ENCODE peak calls at places on chromosomes 6 and 20, in ten cellular contexts. T is stomach, E is psoas muscle, X is Peyer's patch, L is right atrium auricular region, F is endothelial cell of umbilical vein, A is NT2/D1, S is esophagus squamous epithelium, U is tibial artery, G is uterus. W is an unnamed sample.

GRCh38 chr6:123805921-123806320 is 2.3 kb downstream of the NKAIN2 start:
- DNase-seq in T (no peak), E (no peak), X (no peak), L (no peak), F (no peak), A (no peak), S (no peak), U (no peak), G (no peak), W (no peak)

GRCh38 chr6:119495230-119495683 is 145.7 kb upstream of the MAN1A1 start:
- DNase-seq in T (peak; percentile 30), E (peak; percentile 15), X (peak; percentile 71), L (no peak), F (no peak), A (no peak), S (no peak), U (no peak), G (no peak), W (no peak)

GRCh38 chr6:44679906-44680698 is 292.6 kb downstream of the CDC5L start:
- DNase-seq in T (no peak), E (no peak), X (no peak), L (no peak), F (no peak), A (no peak), S (no peak), U (no peak), G (no peak), W (peak; percentile 49)

GRCh38 chr6:31822038-31822821 is 5.3 kb upstream of the HSPA1B start:
- DNase-seq in T (peak; percentile 88), E (peak; percentile 87), X (peak; percentile 89), L (peak; percentile 95), F (peak; percentile 77), A (no peak), S (peak; percentile 25), U (peak; percentile 97), G (peak; percentile 94), W (peak; percentile 76)

GRCh38 chr6:124055986-124056385 is 252.3 kb downstream of the NKAIN2 start:
- DNase-seq in T (no peak), E (no peak), X (no peak), L (no peak), F (no peak), A (no peak), S (no peak), U (no peak), G (no peak), W (no peak)

GRCh38 chr6:129031051-129031599 is 148.2 kb downstream of the LAMA2 start:
- DNase-seq in T (no peak), E (no peak), X (no peak), L (no peak), F (no peak), A (no peak), S (no peak), U (no peak), G (no peak), W (peak; percentile 6)

GRCh38 chr6:131368077-131368911 is 204.7 kb upstream of the ARG1 start:
- DNase-seq in T (peak; percentile 80), E (peak; percentile 20), X (peak; percentile 54), L (no peak), F (no peak), A (no peak), S (no peak), U (peak; percentile 72), G (peak; percentile 13), W (no peak)

GRCh38 chr6:136226674-136227377 is 23.3 kb downstream of the MTFR2 start:
- DNase-seq in T (no peak), E (no peak), X (no peak), L (no peak), F (no peak), A (no peak), S (no peak), U (no peak), G (no peak), W (no peak)

GRCh38 chr6:104218132-104218531 is 641.6 kb downstream of the HACE1 start:
- DNase-seq in T (no peak), E (no peak), X (no peak), L (no peak), F (no peak), A (no peak), S (no peak), U (no peak), G (no peak), W (peak; percentile 1)

GRCh38 chr6:130717657-130718056 is 109.5 kb upstream of the SMLR1 start:
- DNase-seq in T (no peak), E (no peak), X (no peak), L (no peak), F (no peak), A (no peak), S (no peak), U (no peak), G (no peak), W (no peak)

GRCh38 chr6:6583836-6584235 is 4.7 kb upstream of the LY86 start:
- DNase-seq in T (no peak), E (no peak), X (no peak), L (no peak), F (no peak), A (no peak), S (no peak), U (no peak), G (no peak), W (no peak)

GRCh38 chr6:21321076-21321475 is 272.5 kb upstream of the SOX4 start:
- DNase-seq in T (no peak), E (no peak), X (no peak), L (no peak), F (no peak), A (no peak), S (no peak), U (no peak), G (no peak), W (no peak)

GRCh38 chr20:50328161-50328979 is 137.7 kb downstream of the CEBPB start:
- DNase-seq in T (no peak), E (no peak), X (no peak), L (no peak), F (no peak), A (no peak), S (no peak), U (no peak), G (no peak), W (no peak)
- H3K4me1 ChIP-seq in T (peaks cover 3% of the 10 kb centered on the region), E (no peaks in the 10 kb centered on the region), X (no peaks in the 10 kb centered on the region), L (no peaks in the 10 kb centered on the region), F (no peaks in the 10 kb centered on the region), A (peaks cover 4% of the 10 kb centered on the region), S (peaks cover 4% of the 10 kb centered on the region), U (no peaks in the 10 kb centered on the region), G (no peaks in the 10 kb centered on the region), W (peaks cover 36% of the 10 kb centered on the region)

DNA sequence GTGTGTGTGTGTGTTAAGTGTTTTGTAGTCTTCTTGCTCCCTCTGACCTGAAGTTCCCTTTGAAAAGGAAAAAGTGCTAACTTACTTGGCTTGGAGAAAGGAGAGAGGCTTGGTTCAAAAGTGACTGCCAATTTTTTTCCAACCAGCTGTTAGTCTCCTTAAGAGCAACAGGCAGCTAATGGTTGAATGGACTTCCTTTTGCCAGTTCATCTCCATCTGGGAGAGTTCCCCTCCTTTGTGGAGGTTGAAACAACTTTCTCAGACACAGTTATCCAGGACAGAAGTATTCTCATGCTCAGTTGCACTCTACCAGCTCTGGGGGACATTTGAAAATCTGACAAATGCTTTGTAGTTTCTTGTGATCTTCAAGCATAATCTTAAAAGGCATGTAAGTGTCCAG is 4.5 kb downstream of the RIPOR2 start:
- DNase-seq in T (no peak), E (no peak), X (no peak), L (no peak), F (peak; percentile 27), A (no peak), S (no peak), U (no peak), G (no peak), W (no peak)
- H3K4me1 ChIP-seq in T (peaks cover 49% of the 10 kb centered on the region), E (peaks cover 29% of the 10 kb centered on the region), X (peaks cover 7% of the 10 kb centered on the region), L (peaks cover 24% of the 10 kb centered on the region), F (no peaks in the 10 kb centered on the region), A (no peaks in the 10 kb centered on the region), S (no peaks in the 10 kb centered on the region), U (peaks cover 7% of the 10 kb centered on the region), G (peaks cover 22% of the 10 kb centered on the region), W (no peaks in the 10 kb centered on the region)

DNA sequence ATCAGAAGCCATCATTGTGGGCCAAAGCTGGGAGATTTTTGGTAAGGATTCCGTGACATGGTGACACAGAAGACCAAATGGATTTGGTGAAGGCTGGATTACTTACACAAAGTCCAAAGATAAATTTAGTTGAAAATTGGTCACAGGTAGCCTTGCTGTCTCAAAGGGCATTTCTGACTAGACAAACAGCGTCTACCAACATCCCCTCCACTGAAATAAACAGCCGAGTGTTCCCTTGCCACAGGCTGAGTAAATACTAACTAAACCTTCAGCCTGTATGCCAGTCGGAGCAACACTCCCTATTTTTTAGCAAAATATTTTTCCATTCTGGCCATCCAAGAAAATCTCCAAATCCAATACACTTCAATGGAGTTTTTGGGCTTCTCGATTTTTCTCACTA is 279.9 kb upstream of the CITED2 start:
- DNase-seq in T (no peak), E (no peak), X (no peak), L (no peak), F (no peak), A (no peak), S (no peak), U (no peak), G (no peak), W (no peak)
- H3K4me1 ChIP-seq in T (peaks cover 7% of the 10 kb centered on the region), E (no peaks in the 10 kb centered on the region), X (no peaks in the 10 kb centered on the region), L (no peaks in the 10 kb centered on the region), F (no peaks in the 10 kb centered on the region), A (no peaks in the 10 kb centered on the region), S (peaks cover 4% of the 10 kb centered on the region), U (no peaks in the 10 kb centered on the region), G (no peaks in the 10 kb centered on the region), W (no peaks in the 10 kb centered on the region)

GRCh38 chr6:25175216-25175615 is 104.0 kb upstream of the CARMIL1 start:
- DNase-seq in T (no peak), E (no peak), X (no peak), L (no peak), F (peak; percentile 51), A (no peak), S (no peak), U (no peak), G (no peak), W (peak; percentile 77)
- H3K4me1 ChIP-seq in T (peaks cover 14% of the 10 kb centered on the region), E (no peaks in the 10 kb centered on the region), X (no peaks in the 10 kb centered on the region), L (peaks cover 5% of the 10 kb centered on the region), F (peaks cover 41% of the 10 kb centered on the region), A (no peaks in the 10 kb centered on the region), S (peaks cover 5% of the 10 kb centered on the region), U (peaks cover 35% of the 10 kb centered on the region), G (no peaks in the 10 kb centered on the region), W (peaks cover 50% of the 10 kb centered on the region)

W was measured in mammary epithelial cell.